ENCODE peak calls at places on chromosomes 2 and 18, in ten cellular contexts. S, L, T, D, X, U, G, F, Z and H are unnamed samples.

GRCh38 chr2:204072443-204073324 is 136.1 kb downstream of the ICOS start:
- DNase-seq in S (peak), L (no peak), T (no peak), D (no peak), X (peak), U (peak), G (peak), F (no peak), Z (peak), H (no peak)

GRCh38 chr2:20916604-20917286 is 93.8 kb upstream of the LDAH start:
- DNase-seq in S (peak), L (peak), T (no peak), D (no peak), X (peak), U (peak), G (peak), F (no peak), Z (no peak), H (no peak)

GRCh38 chr18:9273221-9273620 is 61.4 kb upstream of the TWSG1 start:
- DNase-seq in S (no peak), L (no peak), T (no peak), D (no peak), X (no peak), U (no peak), G (no peak), F (no peak), Z (no peak), H (no peak)

GRCh38 chr2:16033032-16033293 is 92.6 kb downstream of the MYCN start:
- DNase-seq in S (no peak), L (no peak), T (no peak), D (no peak), X (no peak), U (no peak), G (no peak), F (no peak), Z (no peak), H (no peak)

GRCh38 chr18:61883547-61883946 is 9.3 kb downstream of the RNF152 start:
- DNase-seq in S (no peak), L (peak), T (no peak), D (no peak), X (no peak), U (no peak), G (no peak), F (no peak), Z (no peak), H (no peak)

GRCh38 chr2:17441790-17442189 is 76.5 kb downstream of the RAD51AP2 start:
- DNase-seq in S (no peak), L (no peak), T (peak), D (no peak), X (no peak), U (no peak), G (no peak), F (no peak), Z (no peak), H (no peak)

GRCh38 chr18:21914739-21915319 is 174.2 kb downstream of the MIB1 start:
- DNase-seq in S (peak), L (peak), T (peak), D (no peak), X (peak), U (peak), G (peak), F (no peak), Z (no peak), H (no peak)

GRCh38 chr2:160984426-160985077 is 175.7 kb upstream of the TANK start:
- DNase-seq in S (no peak), L (no peak), T (no peak), D (no peak), X (no peak), U (no peak), G (peak), F (no peak), Z (no peak), H (no peak)

GRCh38 chr2:2773692-2774091 is 442.6 kb upstream of the MYT1L start:
- DNase-seq in S (no peak), L (no peak), T (no peak), D (no peak), X (no peak), U (no peak), G (no peak), F (no peak), Z (no peak), H (no peak)

DNA sequence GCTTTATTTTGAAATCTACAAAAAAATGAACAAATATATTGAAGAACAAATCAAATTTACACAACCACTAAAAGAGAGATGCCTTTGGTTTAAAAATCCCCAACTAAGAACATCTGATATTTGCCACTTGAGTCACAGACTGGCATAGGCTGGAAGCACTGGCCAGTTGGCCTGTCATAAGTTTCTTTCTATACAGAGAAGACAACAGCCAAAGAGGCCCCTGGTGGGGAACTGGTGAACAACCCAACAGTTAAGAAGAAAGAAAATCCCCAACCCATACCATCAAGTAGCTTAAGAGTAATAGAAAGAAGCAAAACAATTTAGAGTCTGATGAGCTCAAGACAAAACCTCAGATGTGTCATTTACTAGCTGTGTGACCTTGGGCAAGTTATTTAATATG is 45.5 kb downstream of the OSR1 start:
- DNase-seq in S (peak), L (peak), T (peak), D (no peak), X (peak), U (peak), G (peak), F (no peak), Z (peak), H (peak)
- TF ChIP-seq CTCF in S (peak), L (peak), T (peak), D (peak), X (no peak), U (peak), G (peak), F (no peak), Z (no peak), H (peak)

GRCh38 chr2:64711260-64711659 is 57.5 kb upstream of the SERTAD2 start:
- DNase-seq in S (no peak), L (no peak), T (no peak), D (no peak), X (no peak), U (no peak), G (peak), F (no peak), Z (no peak), H (no peak)
- TF ChIP-seq CTCF in S (no peak), L (no peak), T (no peak), D (no peak), X (no peak), U (no peak), G (no peak), F (no peak), Z (no peak), H (no peak)

GRCh38 chr2:96118698-96119388 is 2.5 kb upstream of the ADRA2B start:
- DNase-seq in S (no peak), L (no peak), T (no peak), D (no peak), X (no peak), U (no peak), G (no peak), F (no peak), Z (no peak), H (peak)

GRCh38 chr2:96116424-96116878 is at the start of gene ADRA2B:
- DNase-seq in S (peak), L (no peak), T (peak), D (no peak), X (peak), U (no peak), G (no peak), F (no peak), Z (peak), H (peak)

GRCh38 chr2:96119389-96119751 is 3.0 kb upstream of the ADRA2B start:
- DNase-seq in S (no peak), L (no peak), T (no peak), D (no peak), X (no peak), U (no peak), G (no peak), F (no peak), Z (no peak), H (peak)

GRCh38 chr2:96116879-96117533 is 635 bp upstream of the ADRA2B start:
- DNase-seq in S (peak), L (no peak), T (peak), D (peak), X (peak), U (peak), G (peak), F (no peak), Z (peak), H (peak)

GRCh38 chr2:96117701-96118588 is 1.6 kb upstream of the ADRA2B start:
- DNase-seq in S (no peak), L (no peak), T (no peak), D (no peak), X (no peak), U (no peak), G (no peak), F (no peak), Z (no peak), H (peak)
- TF ChIP-seq CTCF in S (no peak), L (no peak), T (no peak), D (no peak), X (no peak), U (no peak), G (no peak), F (no peak), Z (no peak), H (no peak)

GRCh38 chr2:25295654-25296053 is 46.1 kb downstream of the DNMT3A start:
- DNase-seq in S (no peak), L (no peak), T (no peak), D (no peak), X (no peak), U (no peak), G (no peak), F (no peak), Z (no peak), H (no peak)
- TF ChIP-seq CTCF in S (no peak), L (no peak), T (no peak), D (no peak), X (no peak), U (no peak), G (no peak), F (no peak), Z (no peak), H (no peak)

GRCh38 chr2:164917296-164917903 is 37.9 kb downstream of the SLC38A11 start:
- DNase-seq in S (peak), L (peak), T (peak), D (no peak), X (peak), U (peak), G (peak), F (peak), Z (no peak), H (no peak)
- TF ChIP-seq CTCF in S (peak), L (peak), T (peak), D (peak), X (peak), U (peak), G (peak), F (no peak), Z (no peak), H (peak)

GRCh38 chr2:219523031-219523671 is 8.9 kb downstream of the ASIC4 start:
- DNase-seq in S (no peak), L (no peak), T (no peak), D (no peak), X (no peak), U (no peak), G (no peak), F (no peak), Z (no peak), H (no peak)
- TF ChIP-seq CTCF in S (no peak), L (peak), T (peak), D (peak), X (no peak), U (no peak), G (no peak), F (no peak), Z (no peak), H (no peak)

GRCh38 chr2:183070942-183071844 is 7.4 kb upstream of the DUSP19 start:
- DNase-seq in S (peak), L (peak), T (peak), D (no peak), X (peak), U (peak), G (peak), F (no peak), Z (no peak), H (peak)
- TF ChIP-seq CTCF in S (no peak), L (peak), T (peak), D (peak), X (peak), U (peak), G (peak), F (no peak), Z (peak), H (peak)

GRCh38 chr2:232592687-232593407 is 40.6 kb upstream of the EFHD1 start:
- DNase-seq in S (peak), L (peak), T (peak), D (no peak), X (peak), U (peak), G (peak), F (no peak), Z (no peak), H (peak)
- TF ChIP-seq CTCF in S (no peak), L (peak), T (peak), D (no peak), X (no peak), U (no peak), G (peak), F (no peak), Z (no peak), H (peak)